ENCODE peak calls at places on chromosomes 13 and 19, in eight cellular contexts. V is WERI-Rb-1; A is SK-N-SH; G is CD4-positive, alpha-beta memory T cell; R is MM.1S; L is ascending aorta; O is BE2C; M is CD8-positive, alpha-beta memory T cell. N is an unnamed sample.

GRCh38 chr13:29920018-29920643 is 69.7 kb upstream of the UBL3 start:
- DNase-seq in O (no peak), M (no peak), L (no peak), R (no peak), G (no peak), A (no peak), V (no peak), N (no peak)

GRCh38 chr13:111920932-111921705 is 145.8 kb upstream of the SOX1 start:
- DNase-seq in L (no peak), M (no peak), O (no peak), G (no peak), A (no peak), V (no peak), R (no peak), N (no peak)

GRCh38 chr19:282501-282900 is 8.7 kb downstream of the PLPP2 start:
- DNase-seq in R (no peak), A (no peak), G (no peak), M (no peak), L (no peak), V (no peak), O (no peak), N (no peak)

GRCh38 chr19:39471756-39472536 is 8.7 kb upstream of the TIMM50 start:
- DNase-seq in A (no peak), O (no peak), M (no peak), R (no peak), V (no peak), G (no peak), L (no peak), N (no peak)

GRCh38 chr13:75947448-75947847 is 311.3 kb downstream of the LMO7 start:
- DNase-seq in V (no peak), M (no peak), A (no peak), L (no peak), O (no peak), G (no peak), R (no peak), N (no peak)

GRCh38 chr19:51124729-51125128 is at the start of gene SIGLEC9:
- DNase-seq in R (no peak), G (no peak), V (no peak), A (no peak), M (peak; percentile 10), L (no peak), O (no peak), N (no peak)

GRCh38 chr19:6270076-6270745 is 9.6 kb downstream of the MLLT1 start:
- DNase-seq in O (no peak), A (no peak), R (no peak), G (no peak), M (no peak), V (peak; percentile 33), L (no peak), N (no peak)

GRCh38 chr13:27014406-27015359 is 156.9 kb downstream of the USP12 start:
- DNase-seq in M (no peak), L (no peak), O (no peak), A (no peak), G (no peak), V (peak; percentile 13), R (no peak), N (no peak)

GRCh38 chr13:42574011-42574410 is at the start of gene TNFSF11:
- DNase-seq in L (no peak), A (peak; percentile 29), V (no peak), R (no peak), G (no peak), O (no peak), M (no peak), N (peak; percentile 73)

GRCh38 chr13:42577538-42577937 is 3.6 kb downstream of the TNFSF11 start:
- DNase-seq in M (no peak), R (no peak), V (no peak), O (no peak), G (no peak), L (no peak), A (no peak), N (no peak)

GRCh38 chr13:42571895-42572294 is 2.1 kb upstream of the TNFSF11 start:
- DNase-seq in R (no peak), L (no peak), M (no peak), O (no peak), G (no peak), A (no peak), V (no peak), N (no peak)

GRCh38 chr13:42575938-42576337 is 2.0 kb downstream of the TNFSF11 start:
- DNase-seq in R (no peak), O (no peak), V (no peak), A (no peak), G (no peak), M (no peak), L (no peak), N (no peak)

GRCh38 chr13:42574435-42575311 is 721 bp downstream of the TNFSF11 start:
- DNase-seq in A (peak; percentile 25), V (no peak), M (peak; percentile 9), O (no peak), L (no peak), R (no peak), G (peak; percentile 28), N (peak; percentile 89)
- H3K4me3 ChIP-seq in A (peak overlapping the region; percentile 12), V (no peak overlapping the region), M (peak overlapping the region; percentile 63), O (no peak overlapping the region), L (peak overlapping the region; percentile 42), R (peak overlapping the region; percentile 29), G (peak overlapping the region; percentile 53), N (peak overlapping the region; percentile 73)

GRCh38 chr13:110297011-110297410 is 9.9 kb downstream of the COL4A1 start:
- DNase-seq in R (no peak), V (no peak), G (no peak), M (no peak), A (no peak), L (no peak), O (no peak), N (no peak)

GRCh38 chr13:110297771-110298170 is 9.2 kb downstream of the COL4A1 start:
- DNase-seq in G (no peak), O (no peak), R (no peak), M (no peak), V (no peak), L (no peak), A (no peak), N (no peak)

GRCh38 chr13:110298221-110298565 is 8.8 kb downstream of the COL4A1 start:
- DNase-seq in M (no peak), A (no peak), R (no peak), O (no peak), G (no peak), V (no peak), L (no peak), N (no peak)

GRCh38 chr13:110300090-110300815 is 6.7 kb downstream of the COL4A1 start:
- DNase-seq in R (no peak), M (no peak), A (no peak), G (no peak), L (no peak), V (no peak), O (no peak), N (no peak)

GRCh38 chr13:110298566-110299321 is 8.2 kb downstream of the COL4A1 start:
- DNase-seq in A (no peak), L (no peak), M (no peak), V (no peak), O (no peak), R (no peak), G (no peak), N (no peak)
- H3K4me3 ChIP-seq in A (no peak overlapping the region), L (peak overlapping the region; percentile 57), M (no peak overlapping the region), V (no peak overlapping the region), O (no peak overlapping the region), R (no peak overlapping the region), G (no peak overlapping the region), N (no peak overlapping the region)

GRCh38 chr19:18306903-18307681 is 15.8 kb downstream of the LSM4 start:
- DNase-seq in V (no peak), R (no peak), M (peak; percentile 66), G (peak; percentile 33), L (no peak), O (no peak), A (peak; percentile 11), N (no peak)
- H3K4me3 ChIP-seq in V (no peak overlapping the region), R (no peak overlapping the region), M (peak overlapping the region; percentile 8), G (no peak overlapping the region), L (peak overlapping the region; percentile 44), O (no peak overlapping the region), A (no peak overlapping the region), N (peak overlapping the region; percentile 4)

DNA sequence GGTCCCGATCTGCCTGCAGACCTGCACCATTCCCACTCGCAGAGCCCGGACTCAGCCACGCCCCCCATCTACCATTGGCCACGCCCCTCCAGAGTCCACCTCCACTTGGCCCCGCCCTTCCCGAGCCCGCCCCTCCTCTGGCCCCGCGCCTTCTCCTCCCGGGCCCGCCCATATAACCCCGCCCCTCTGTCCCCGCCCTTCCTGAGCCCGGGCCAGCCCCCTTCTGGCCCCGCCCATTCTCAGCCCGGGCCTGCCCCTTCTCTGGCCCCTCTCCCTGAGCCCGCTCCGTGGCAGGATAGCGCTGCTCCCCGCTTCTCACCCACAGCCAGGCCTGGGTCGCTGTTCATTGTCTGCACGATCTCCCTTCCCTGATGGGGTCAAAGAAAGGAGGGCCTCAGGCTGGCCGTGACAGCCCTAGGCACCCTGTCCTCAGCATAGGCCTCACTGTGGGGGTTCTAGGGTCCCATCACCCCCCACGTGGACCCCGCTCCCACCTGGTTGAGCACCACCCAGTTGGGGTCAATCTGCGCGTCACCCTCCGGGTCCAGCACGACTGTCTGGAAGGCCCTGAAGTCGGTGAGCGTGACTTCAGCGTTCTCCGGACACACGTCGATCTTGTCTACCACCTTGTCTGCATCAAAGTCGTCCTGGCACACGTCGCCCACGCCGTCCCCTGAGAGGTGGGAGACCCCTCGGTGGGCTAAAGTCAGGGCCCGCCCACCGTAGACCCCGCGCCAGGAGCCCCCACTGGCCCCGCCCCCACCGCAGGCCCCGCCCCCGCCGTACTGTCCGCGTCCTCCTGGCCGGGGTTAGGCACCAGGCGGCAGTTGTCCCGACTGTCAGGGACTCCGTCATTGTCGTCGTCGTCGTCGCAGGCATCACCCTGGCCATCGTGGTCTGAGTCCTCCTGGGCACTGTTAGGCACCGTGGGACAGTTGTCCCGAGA is 5.7 kb downstream of the COMP start:
- DNase-seq in G (peak; percentile 29), M (peak; percentile 57), A (peak; percentile 100), L (no peak), O (peak; percentile 98), R (peak; percentile 69), V (peak; percentile 89), N (peak; percentile 69)
- H3K4me3 ChIP-seq in G (no peak overlapping the region), M (no peak overlapping the region), A (peak overlapping the region; percentile 12), L (no peak overlapping the region), O (peak overlapping the region; percentile 46), R (no peak overlapping the region), V (no peak overlapping the region), N (no peak overlapping the region)

GRCh38 chr19:13463296-13463695 is 43.0 kb downstream of the CACNA1A start:
- DNase-seq in A (no peak), G (no peak), M (no peak), O (no peak), R (peak; percentile 39), V (no peak), L (no peak), N (no peak)

GRCh38 chr19:13459351-13459750 is 46.9 kb downstream of the CACNA1A start:
- DNase-seq in O (no peak), L (no peak), A (no peak), M (no peak), V (no peak), R (no peak), G (no peak), N (no peak)

GRCh38 chr19:13461536-13461935 is 44.7 kb downstream of the CACNA1A start:
- DNase-seq in G (no peak), O (no peak), L (no peak), A (no peak), R (no peak), M (no peak), V (no peak), N (no peak)

DNA sequence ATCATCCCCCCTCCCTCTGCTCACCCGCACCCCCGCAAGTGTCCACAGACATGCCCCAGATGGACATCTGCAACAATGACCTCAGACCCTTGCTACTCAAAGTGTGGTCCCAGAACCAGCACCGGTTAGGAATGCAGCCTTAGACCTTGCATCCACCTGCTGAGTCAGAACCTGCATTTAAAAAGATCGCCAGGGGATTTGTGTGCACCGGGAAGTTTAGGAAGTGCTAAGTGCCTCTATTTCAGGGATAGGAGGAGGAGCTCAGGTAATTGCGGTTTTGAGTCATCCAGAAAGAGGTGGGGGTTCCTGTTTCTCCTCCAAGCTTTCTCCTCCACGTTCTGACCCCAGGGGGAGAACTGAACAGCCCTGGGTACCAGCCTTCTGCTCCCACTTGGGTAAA is 46.2 kb downstream of the CACNA1A start:
- DNase-seq in O (no peak), L (no peak), R (no peak), G (no peak), A (no peak), M (no peak), V (no peak), N (no peak)
- H3K4me3 ChIP-seq in O (no peak overlapping the region), L (no peak overlapping the region), R (no peak overlapping the region), G (no peak overlapping the region), A (no peak overlapping the region), M (no peak overlapping the region), V (no peak overlapping the region), N (no peak overlapping the region)

N was measured in GM06990.